ENCODE peak calls at places on chromosomes 1 and 21, in ten cellular contexts. V, G, U, I, E, Q, N, X, D and J are unnamed samples.

GRCh38 chr21:45204395-45204794 is 83.3 kb downstream of the POFUT2 start:
- DNase-seq in V (no peak), Q (no peak), D (no peak), X (no peak), U (no peak), E (no peak), N (no peak), G (no peak), I (no peak), J (no peak)

GRCh38 chr21:32958288-32958992 is 67.3 kb upstream of the OLIG2 start:
- DNase-seq in G (no peak), I (no peak), X (no peak), N (no peak), E (no peak), U (no peak), Q (no peak), V (no peak), D (no peak), J (no peak)

GRCh38 chr1:112026018-112026417 is 36.5 kb upstream of the KCND3 start:
- DNase-seq in I (no peak), D (no peak), U (no peak), Q (peak; percentile 42), E (no peak), X (no peak), G (no peak), V (peak; percentile 47), N (peak; percentile 6), J (no peak)

GRCh38 chr1:214990619-214991018 is 91.9 kb upstream of the KCNK2 start:
- DNase-seq in I (no peak), N (peak; percentile 93), G (no peak), U (peak; percentile 97), X (no peak), D (no peak), E (no peak), Q (peak; percentile 98), V (peak; percentile 87), J (no peak)

GRCh38 chr1:198880818-198881597 is 242.2 kb downstream of the PTPRC start:
- DNase-seq in Q (peak; percentile 94), E (no peak), X (no peak), D (no peak), V (peak; percentile 87), G (no peak), I (no peak), U (peak; percentile 83), N (peak; percentile 95), J (no peak)

GRCh38 chr21:32727728-32728454 is at the start of gene SYNJ1:
- DNase-seq in I (peak; percentile 72), D (peak; percentile 96), E (peak; percentile 96), X (peak; percentile 98), U (peak; percentile 53), V (peak; percentile 94), Q (peak; percentile 83), N (peak; percentile 96), G (peak; percentile 93), J (peak; percentile 98)

GRCh38 chr1:17745564-17745955 is 9.6 kb upstream of the ACTL8 start:
- DNase-seq in Q (no peak), G (no peak), I (no peak), D (no peak), X (no peak), E (no peak), U (no peak), V (no peak), N (no peak), J (no peak)

GRCh38 chr1:5844442-5844841 is 147.8 kb downstream of the NPHP4 start:
- DNase-seq in N (no peak), V (no peak), I (no peak), G (no peak), E (no peak), D (no peak), Q (no peak), U (no peak), X (no peak), J (no peak)

GRCh38 chr1:112729909-112730308 is 14.8 kb upstream of the PPM1J start:
- DNase-seq in Q (no peak), I (no peak), V (no peak), U (no peak), N (no peak), X (no peak), E (no peak), G (no peak), D (no peak), J (no peak)

GRCh38 chr1:225500589-225501192 is 72.9 kb upstream of the LBR start:
- DNase-seq in D (no peak), U (no peak), G (peak; percentile 18), I (no peak), X (no peak), Q (no peak), V (no peak), E (no peak), N (no peak), J (no peak)

GRCh38 chr1:153478692-153479618 is 18.5 kb upstream of the S100A7 start:
- DNase-seq in V (no peak), N (no peak), G (no peak), X (no peak), D (no peak), Q (no peak), U (no peak), E (no peak), I (no peak), J (no peak)

GRCh38 chr1:231808990-231809389 is 182.4 kb downstream of the DISC1 start:
- DNase-seq in I (no peak), G (no peak), N (peak; percentile 74), X (no peak), Q (peak; percentile 72), D (no peak), E (no peak), V (peak; percentile 61), U (peak; percentile 37), J (no peak)

GRCh38 chr1:240356568-240356967 is 255.4 kb downstream of the GREM2 start:
- DNase-seq in V (no peak), I (no peak), N (no peak), D (no peak), E (no peak), Q (no peak), U (no peak), G (no peak), X (no peak), J (no peak)

GRCh38 chr1:7960867-7961198 is 678 bp upstream of the PARK7 start:
- DNase-seq in I (no peak), E (no peak), X (no peak), D (no peak), V (no peak), Q (no peak), G (no peak), U (no peak), N (no peak), J (no peak)

GRCh38 chr1:7961199-7962010 is at the start of gene PARK7:
- DNase-seq in E (peak; percentile 99), U (peak; percentile 95), X (peak; percentile 96), V (peak; percentile 100), I (peak; percentile 99), Q (peak; percentile 98), N (peak; percentile 100), D (peak; percentile 99), G (peak; percentile 99), J (peak; percentile 100)

GRCh38 chr1:7964476-7964875 is 3.0 kb downstream of the PARK7 start:
- DNase-seq in V (no peak), E (no peak), Q (no peak), U (no peak), G (no peak), I (no peak), D (no peak), N (no peak), X (no peak), J (no peak)

GRCh38 chr1:7962011-7962335 is 462 bp downstream of the PARK7 start:
- DNase-seq in U (no peak), N (no peak), G (no peak), V (no peak), I (no peak), Q (peak; percentile 26), X (no peak), E (no peak), D (no peak), J (no peak)

GRCh38 chr1:7962636-7963377 is 1.3 kb downstream of the PARK7 start:
- DNase-seq in D (no peak), U (no peak), G (no peak), V (no peak), N (no peak), X (no peak), I (no peak), Q (no peak), E (no peak), J (peak; percentile 38)
- H3K4me3 ChIP-seq in D (no peak overlapping the region), U (peak overlapping the region; percentile 64), G (peak overlapping the region; percentile 84), V (peak overlapping the region; percentile 92), N (peak overlapping the region; percentile 85), X (peak overlapping the region; percentile 79), I (peak overlapping the region; percentile 83), Q (peak overlapping the region; percentile 87), E (peak overlapping the region; percentile 71), J (peak overlapping the region; percentile 85)

DNA sequence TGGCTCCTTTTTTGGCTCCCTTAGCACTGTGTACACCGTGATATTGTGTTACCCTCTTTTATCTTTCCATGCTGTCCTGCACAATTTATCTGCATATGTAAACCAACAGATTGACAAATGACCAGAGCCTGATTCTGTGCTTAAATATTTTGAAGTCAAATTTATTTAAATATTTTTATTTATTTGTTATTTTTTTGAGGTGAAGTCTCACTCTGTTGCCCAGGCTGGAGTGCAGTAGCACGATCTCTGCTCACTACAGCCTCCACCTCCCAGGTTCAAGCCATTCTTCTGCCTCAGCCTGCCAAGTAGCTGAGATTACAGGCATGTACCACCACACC is 12.8 kb downstream of the PMF1 start:
- DNase-seq in E (no peak), X (no peak), D (no peak), N (no peak), U (no peak), V (no peak), G (no peak), I (no peak), Q (no peak), J (no peak)
- TF ChIP-seq CTCF in E (no peak), X (no peak), D (no peak), N (no peak), U (no peak), V (no peak), G (peak; percentile 18), I (no peak), Q (no peak), J (no peak)

GRCh38 chr1:93905734-93906133 is 3.5 kb downstream of the GCLM start:
- DNase-seq in Q (peak; percentile 66), D (no peak), E (no peak), I (no peak), V (peak; percentile 68), U (no peak), X (no peak), G (no peak), N (no peak), J (no peak)
- H3K4me3 ChIP-seq in Q (no peak overlapping the region), D (no peak overlapping the region), E (no peak overlapping the region), I (no peak overlapping the region), V (peak overlapping the region; percentile 50), U (no peak overlapping the region), X (no peak overlapping the region), G (no peak overlapping the region), N (no peak overlapping the region), J (no peak overlapping the region)

DNA sequence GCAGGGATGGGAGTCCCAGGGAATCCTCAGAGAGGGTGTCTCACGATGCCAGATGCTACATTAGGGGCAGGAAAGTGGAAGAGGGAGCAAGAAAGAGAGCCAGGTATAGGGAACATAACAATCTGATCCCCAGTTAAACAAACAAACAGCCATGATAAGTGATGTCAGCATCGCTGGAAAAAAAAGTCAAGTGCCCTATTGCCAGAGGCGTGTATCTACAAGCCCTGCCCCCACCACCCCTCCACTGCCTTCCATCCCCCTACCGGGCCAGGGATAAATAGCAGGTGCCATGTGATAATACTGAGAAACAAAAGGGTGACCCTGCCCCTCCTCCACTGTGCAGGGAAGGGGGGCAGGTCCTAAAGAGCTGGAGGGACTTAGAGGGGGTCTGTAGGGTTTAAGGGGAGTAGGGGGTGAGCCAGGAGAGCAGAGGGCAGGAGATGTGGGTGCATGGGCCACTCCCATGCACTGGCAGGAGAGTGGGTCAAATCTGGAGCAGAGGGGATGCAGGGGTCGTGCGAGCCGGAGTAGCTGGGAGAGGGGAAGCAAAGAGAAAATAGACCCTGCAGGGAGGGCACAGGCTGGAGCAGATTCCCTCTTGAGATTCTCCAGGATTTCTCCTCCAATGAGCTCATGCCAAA is 3.4 kb downstream of the SLC26A9 start:
- DNase-seq in E (peak; percentile 51), I (no peak), D (no peak), N (no peak), X (peak; percentile 58), G (peak; percentile 33), Q (no peak), U (no peak), V (no peak), J (no peak)
- TF ChIP-seq CTCF in E (no peak), I (no peak), D (no peak), N (peak; percentile 26), X (peak; percentile 31), G (peak; percentile 48), Q (no peak), U (no peak), V (peak; percentile 11), J (no peak)